ENCODE peak calls at places on chromosomes 7 and 10, in seven cellular contexts. One of them, this sample, is unnamed.

GRCh38 chr10:78408671-78409472 is 375.2 kb downstream of the RPS24 start:
- DNase-seq in effector CD4-positive, alpha-beta T cell: no peak
- DNase-seq in amygdala: peak
- DNase-seq in KBM-7: no peak
- DNase-seq in activated CD8-positive, alpha-beta T cell treated with anti-CD3 and anti-CD28 coated beads for 36 hours: no peak
- DNase-seq in GM19239: no peak
- DNase-seq in A549: no peak
- DNase-seq in this sample: no peak

GRCh38 chr10:53903756-53904155 is 897.3 kb downstream of the PCDH15 start:
- DNase-seq in effector CD4-positive, alpha-beta T cell: no peak
- DNase-seq in amygdala: no peak
- DNase-seq in KBM-7: no peak
- DNase-seq in activated CD8-positive, alpha-beta T cell treated with anti-CD3 and anti-CD28 coated beads for 36 hours: no peak
- DNase-seq in GM19239: no peak
- DNase-seq in A549: no peak
- DNase-seq in this sample: no peak

GRCh38 chr10:118114992-118115391 is 68.3 kb upstream of the RAB11FIP2 start:
- DNase-seq in effector CD4-positive, alpha-beta T cell: no peak
- DNase-seq in amygdala: no peak
- DNase-seq in KBM-7: no peak
- DNase-seq in activated CD8-positive, alpha-beta T cell treated with anti-CD3 and anti-CD28 coated beads for 36 hours: no peak
- DNase-seq in GM19239: no peak
- DNase-seq in A549: no peak
- DNase-seq in this sample: no peak

GRCh38 chr10:74025380-74025978 is 27.6 kb downstream of the VCL start:
- DNase-seq in effector CD4-positive, alpha-beta T cell: no peak
- DNase-seq in amygdala: no peak
- DNase-seq in KBM-7: no peak
- DNase-seq in activated CD8-positive, alpha-beta T cell treated with anti-CD3 and anti-CD28 coated beads for 36 hours: no peak
- DNase-seq in GM19239: no peak
- DNase-seq in A549: no peak
- DNase-seq in this sample: no peak

GRCh38 chr7:1343551-1343950 is 110.9 kb downstream of the UNCX start:
- DNase-seq in effector CD4-positive, alpha-beta T cell: no peak
- DNase-seq in amygdala: no peak
- DNase-seq in KBM-7: no peak
- DNase-seq in activated CD8-positive, alpha-beta T cell treated with anti-CD3 and anti-CD28 coated beads for 36 hours: no peak
- DNase-seq in GM19239: no peak
- DNase-seq in A549: no peak
- DNase-seq in this sample: no peak

GRCh38 chr7:137513091-137513490 is 169.6 kb upstream of the PTN start:
- DNase-seq in effector CD4-positive, alpha-beta T cell: no peak
- DNase-seq in amygdala: no peak
- DNase-seq in KBM-7: no peak
- DNase-seq in activated CD8-positive, alpha-beta T cell treated with anti-CD3 and anti-CD28 coated beads for 36 hours: no peak
- DNase-seq in GM19239: no peak
- DNase-seq in A549: no peak
- DNase-seq in this sample: no peak

GRCh38 chr10:33240265-33240664 is 94.2 kb downstream of the NRP1 start:
- DNase-seq in effector CD4-positive, alpha-beta T cell: no peak
- DNase-seq in amygdala: no peak
- DNase-seq in KBM-7: no peak
- DNase-seq in activated CD8-positive, alpha-beta T cell treated with anti-CD3 and anti-CD28 coated beads for 36 hours: no peak
- DNase-seq in GM19239: no peak
- DNase-seq in A549: no peak
- DNase-seq in this sample: no peak

GRCh38 chr10:32000937-32001336 is 55.3 kb downstream of the KIF5B start:
- DNase-seq in effector CD4-positive, alpha-beta T cell: no peak
- DNase-seq in amygdala: no peak
- DNase-seq in KBM-7: no peak
- DNase-seq in activated CD8-positive, alpha-beta T cell treated with anti-CD3 and anti-CD28 coated beads for 36 hours: no peak
- DNase-seq in GM19239: no peak
- DNase-seq in A549: no peak
- DNase-seq in this sample: no peak

GRCh38 chr7:483656-484364 is 35.8 kb downstream of the PDGFA start:
- DNase-seq in effector CD4-positive, alpha-beta T cell: no peak
- DNase-seq in amygdala: no peak
- DNase-seq in KBM-7: no peak
- DNase-seq in activated CD8-positive, alpha-beta T cell treated with anti-CD3 and anti-CD28 coated beads for 36 hours: no peak
- DNase-seq in GM19239: no peak
- DNase-seq in A549: no peak
- DNase-seq in this sample: no peak

GRCh38 chr7:75623390-75624133 is 115.2 kb downstream of the HIP1 start:
- DNase-seq in effector CD4-positive, alpha-beta T cell: no peak
- DNase-seq in amygdala: peak
- DNase-seq in KBM-7: no peak
- DNase-seq in activated CD8-positive, alpha-beta T cell treated with anti-CD3 and anti-CD28 coated beads for 36 hours: no peak
- DNase-seq in GM19239: no peak
- DNase-seq in A549: no peak
- DNase-seq in this sample: no peak

GRCh38 chr7:134698481-134698880 is 51.8 kb downstream of the BPGM start:
- DNase-seq in effector CD4-positive, alpha-beta T cell: no peak
- DNase-seq in amygdala: no peak
- DNase-seq in KBM-7: no peak
- DNase-seq in activated CD8-positive, alpha-beta T cell treated with anti-CD3 and anti-CD28 coated beads for 36 hours: no peak
- DNase-seq in GM19239: no peak
- DNase-seq in A549: no peak
- DNase-seq in this sample: no peak

GRCh38 chr7:18313970-18314369 is 181.6 kb upstream of the HDAC9 start:
- DNase-seq in effector CD4-positive, alpha-beta T cell: no peak
- DNase-seq in amygdala: no peak
- DNase-seq in KBM-7: no peak
- DNase-seq in activated CD8-positive, alpha-beta T cell treated with anti-CD3 and anti-CD28 coated beads for 36 hours: no peak
- DNase-seq in GM19239: no peak
- DNase-seq in A549: no peak
- DNase-seq in this sample: no peak

GRCh38 chr10:113712024-113712423 is 32.3 kb downstream of the CASP7 start:
- DNase-seq in effector CD4-positive, alpha-beta T cell: no peak
- DNase-seq in amygdala: no peak
- DNase-seq in KBM-7: no peak
- DNase-seq in activated CD8-positive, alpha-beta T cell treated with anti-CD3 and anti-CD28 coated beads for 36 hours: no peak
- DNase-seq in GM19239: no peak
- DNase-seq in A549: no peak
- DNase-seq in this sample: no peak

GRCh38 chr7:1691601-1692499 is 21.8 kb downstream of the ELFN1 start:
- DNase-seq in effector CD4-positive, alpha-beta T cell: no peak
- DNase-seq in amygdala: peak
- DNase-seq in KBM-7: no peak
- DNase-seq in activated CD8-positive, alpha-beta T cell treated with anti-CD3 and anti-CD28 coated beads for 36 hours: no peak
- DNase-seq in GM19239: no peak
- DNase-seq in A549: no peak
- DNase-seq in this sample: no peak

GRCh38 chr10:80289451-80290287 is at the start of gene MAT1A:
- DNase-seq in effector CD4-positive, alpha-beta T cell: no peak
- DNase-seq in amygdala: no peak
- DNase-seq in KBM-7: no peak
- DNase-seq in activated CD8-positive, alpha-beta T cell treated with anti-CD3 and anti-CD28 coated beads for 36 hours: no peak
- DNase-seq in GM19239: no peak
- DNase-seq in A549: peak
- DNase-seq in this sample: no peak

GRCh38 chr10:73414230-73414981 is 548 bp upstream of the ANXA7 start:
- DNase-seq in effector CD4-positive, alpha-beta T cell: no peak
- DNase-seq in amygdala: no peak
- DNase-seq in KBM-7: no peak
- DNase-seq in activated CD8-positive, alpha-beta T cell treated with anti-CD3 and anti-CD28 coated beads for 36 hours: no peak
- DNase-seq in GM19239: no peak
- DNase-seq in A549: no peak
- DNase-seq in this sample: no peak

GRCh38 chr7:19919156-19920085 is 146.0 kb upstream of the TMEM196 start:
- DNase-seq in effector CD4-positive, alpha-beta T cell: no peak
- DNase-seq in amygdala: no peak
- DNase-seq in KBM-7: no peak
- DNase-seq in activated CD8-positive, alpha-beta T cell treated with anti-CD3 and anti-CD28 coated beads for 36 hours: no peak
- DNase-seq in GM19239: no peak
- DNase-seq in A549: no peak
- DNase-seq in this sample: no peak

GRCh38 chr10:118844731-118845573 is 90.2 kb upstream of the CACUL1 start:
- DNase-seq in effector CD4-positive, alpha-beta T cell: no peak
- DNase-seq in amygdala: no peak
- DNase-seq in KBM-7: no peak
- DNase-seq in activated CD8-positive, alpha-beta T cell treated with anti-CD3 and anti-CD28 coated beads for 36 hours: no peak
- DNase-seq in GM19239: no peak
- DNase-seq in A549: no peak
- DNase-seq in this sample: no peak

This sample was measured in NCI-H460.